ENCODE peak calls at places on chromosomes 2 and 18, in eight cellular contexts. J is stimulated activated CD4-positive, alpha-beta T cell treated with anti-CD3 and anti-CD28 coated beads, Interleukin-15, amount 100 ng/mL, for 24 hours; D is GM20000; G is MV-4-11; X is AG08395; S is transverse colon; F is effector CD4-positive, alpha-beta T cell; B is heart right ventricle. O is an unnamed sample.

GRCh38 chr2:240557808-240558207 is at the start of gene ANKMY1:
- DNase-seq in J (peak; percentile 87), D (peak; percentile 92), G (no peak), X (peak; percentile 94), S (peak; percentile 68), F (peak; percentile 40), B (peak; percentile 56), O (peak; percentile 76)

GRCh38 chr2:76268928-76269327 is 558.2 kb upstream of the GCFC2 start:
- DNase-seq in J (no peak), D (no peak), G (peak; percentile 38), X (no peak), S (no peak), F (no peak), B (peak; percentile 9), O (peak; percentile 1)

GRCh38 chr2:240320561-240321091 is 114.8 kb upstream of the GPC1 start:
- DNase-seq in J (no peak), D (no peak), G (no peak), X (no peak), S (no peak), F (no peak), B (no peak), O (no peak)

GRCh38 chr2:149082781-149083180 is 44.3 kb downstream of the LYPD6B start:
- DNase-seq in J (no peak), D (no peak), G (no peak), X (no peak), S (no peak), F (no peak), B (no peak), O (no peak)

GRCh38 chr2:109126501-109126860 is 2.5 kb upstream of the SH3RF3 start:
- DNase-seq in J (no peak), D (no peak), G (peak; percentile 79), X (peak; percentile 78), S (no peak), F (no peak), B (no peak), O (peak; percentile 88)

GRCh38 chr18:43161528-43161927 is 46.0 kb upstream of the RIT2 start:
- DNase-seq in J (no peak), D (no peak), G (no peak), X (peak; percentile 33), S (no peak), F (no peak), B (no peak), O (peak; percentile 65)

GRCh38 chr2:7041421-7041820 is 124.2 kb downstream of the RNF144A start:
- DNase-seq in J (no peak), D (no peak), G (no peak), X (no peak), S (no peak), F (no peak), B (no peak), O (no peak)

GRCh38 chr2:151918308-151918707 is 90.1 kb upstream of the ARL5A start:
- DNase-seq in J (no peak), D (no peak), G (peak; percentile 34), X (no peak), S (no peak), F (no peak), B (no peak), O (no peak)

GRCh38 chr18:58484989-58485962 is 143.6 kb downstream of the ALPK2 start:
- DNase-seq in J (no peak), D (no peak), G (no peak), X (no peak), S (peak; percentile 46), F (no peak), B (peak; percentile 19), O (no peak)

GRCh38 chr18:55647331-55647730 is 59.3 kb upstream of the TCF4 start:
- DNase-seq in J (no peak), D (no peak), G (no peak), X (no peak), S (no peak), F (no peak), B (no peak), O (no peak)

GRCh38 chr2:138942466-138942865 is 162.3 kb upstream of the NXPH2 start:
- DNase-seq in J (no peak), D (no peak), G (no peak), X (no peak), S (no peak), F (no peak), B (no peak), O (no peak)

GRCh38 chr2:112701092-112701491 is 19.7 kb upstream of the NT5DC4 start:
- DNase-seq in J (no peak), D (no peak), G (peak; percentile 46), X (no peak), S (no peak), F (no peak), B (no peak), O (no peak)

GRCh38 chr2:237955640-237956401 is 11.0 kb upstream of the UBE2F start:
- DNase-seq in J (peak; percentile 37), D (peak; percentile 4), G (no peak), X (no peak), S (no peak), F (no peak), B (no peak), O (no peak)

O was measured in cardiac fibroblast.